ENCODE peak calls at places on chromosome X, in nine cellular contexts. J is lung; C is CD4-positive, alpha-beta T cell; R is mammary epithelial cell; O is lower lobe of right lung; S is heart right ventricle; Q is upper lobe of right lung; D is SJCRH30; X is cardiac muscle cell. P is an unnamed sample.

GRCh38 chrX:20585782-20586181 is 319.1 kb upstream of the RPS6KA3 start:
- DNase-seq in D (no peak), Q (no peak), S (no peak), O (no peak), J (no peak), C (no peak), R (no peak), X (peak), P (no peak)

GRCh38 chrX:118847676-118848075 is 24.1 kb downstream of the ZCCHC12 start:
- DNase-seq in S (no peak), X (peak), O (no peak), D (peak), C (no peak), Q (no peak), J (no peak), R (peak), P (no peak)

GRCh38 chrX:78199851-78200250 is 60.4 kb upstream of the TAF9B start:
- DNase-seq in D (peak), Q (no peak), C (peak), R (peak), S (no peak), X (peak), J (no peak), O (no peak), P (no peak)

GRCh38 chrX:82748901-82749505 is 759.1 kb upstream of the POU3F4 start:
- DNase-seq in S (no peak), D (no peak), R (peak), O (no peak), X (no peak), C (no peak), Q (no peak), J (no peak), P (no peak)

GRCh38 chrX:16786791-16787735 is 797 bp downstream of the TXLNG start:
- DNase-seq in R (peak), C (peak), S (peak), X (peak), D (peak), J (no peak), Q (peak), O (peak), P (peak)

GRCh38 chrX:31337332-31337731 is 265.5 kb upstream of the FTHL17 start:
- DNase-seq in X (peak), R (no peak), D (no peak), J (no peak), S (no peak), O (no peak), C (no peak), Q (no peak), P (no peak)

GRCh38 chrX:103503163-103503852 is 16.0 kb downstream of the RAB40A start:
- DNase-seq in O (no peak), D (no peak), R (peak), C (no peak), Q (no peak), J (no peak), S (no peak), X (no peak), P (no peak)

GRCh38 chrX:65643786-65644111 is 23.7 kb upstream of the MSN start:
- DNase-seq in D (no peak), Q (no peak), J (no peak), S (no peak), X (no peak), O (no peak), R (peak), C (no peak), P (no peak)

GRCh38 chrX:22534643-22535042 is 261.9 kb downstream of the CBLL2 start:
- DNase-seq in Q (no peak), C (no peak), R (peak), D (peak), X (peak), J (no peak), S (peak), O (no peak), P (no peak)

GRCh38 chrX:5051831-5052491 is 1176.7 kb downstream of the NLGN4X start:
- DNase-seq in D (peak), X (peak), Q (no peak), R (peak), J (peak), C (no peak), S (no peak), O (peak), P (peak)

GRCh38 chrX:6053126-6053625 is 175.5 kb downstream of the NLGN4X start:
- DNase-seq in X (no peak), C (no peak), S (no peak), R (no peak), J (no peak), Q (no peak), O (no peak), D (peak), P (no peak)

GRCh38 chrX:131060147-131060546 is 2.0 kb downstream of the ARHGAP36 start:
- DNase-seq in Q (no peak), C (no peak), R (no peak), O (no peak), D (no peak), J (no peak), X (no peak), S (no peak), P (no peak)

GRCh38 chrX:107714196-107714811 is 61.3 kb downstream of the TSC22D3 start:
- DNase-seq in Q (no peak), R (no peak), S (no peak), C (no peak), O (peak), D (no peak), J (no peak), X (peak), P (no peak)

GRCh38 chrX:8067754-8068469 is 103.2 kb downstream of the VCX2 start:
- DNase-seq in C (no peak), D (no peak), J (no peak), X (no peak), Q (no peak), O (no peak), R (peak), S (no peak), P (no peak)

GRCh38 chrX:68938244-68939004 is 109.6 kb downstream of the EFNB1 start:
- DNase-seq in S (no peak), J (no peak), R (no peak), D (peak), O (no peak), Q (no peak), C (no peak), X (peak), P (peak)

GRCh38 chrX:151825927-151826471 is 86.7 kb upstream of the MAGEA4 start:
- DNase-seq in C (no peak), R (peak), J (no peak), X (peak), D (no peak), S (no peak), O (no peak), Q (no peak), P (peak)

DNA sequence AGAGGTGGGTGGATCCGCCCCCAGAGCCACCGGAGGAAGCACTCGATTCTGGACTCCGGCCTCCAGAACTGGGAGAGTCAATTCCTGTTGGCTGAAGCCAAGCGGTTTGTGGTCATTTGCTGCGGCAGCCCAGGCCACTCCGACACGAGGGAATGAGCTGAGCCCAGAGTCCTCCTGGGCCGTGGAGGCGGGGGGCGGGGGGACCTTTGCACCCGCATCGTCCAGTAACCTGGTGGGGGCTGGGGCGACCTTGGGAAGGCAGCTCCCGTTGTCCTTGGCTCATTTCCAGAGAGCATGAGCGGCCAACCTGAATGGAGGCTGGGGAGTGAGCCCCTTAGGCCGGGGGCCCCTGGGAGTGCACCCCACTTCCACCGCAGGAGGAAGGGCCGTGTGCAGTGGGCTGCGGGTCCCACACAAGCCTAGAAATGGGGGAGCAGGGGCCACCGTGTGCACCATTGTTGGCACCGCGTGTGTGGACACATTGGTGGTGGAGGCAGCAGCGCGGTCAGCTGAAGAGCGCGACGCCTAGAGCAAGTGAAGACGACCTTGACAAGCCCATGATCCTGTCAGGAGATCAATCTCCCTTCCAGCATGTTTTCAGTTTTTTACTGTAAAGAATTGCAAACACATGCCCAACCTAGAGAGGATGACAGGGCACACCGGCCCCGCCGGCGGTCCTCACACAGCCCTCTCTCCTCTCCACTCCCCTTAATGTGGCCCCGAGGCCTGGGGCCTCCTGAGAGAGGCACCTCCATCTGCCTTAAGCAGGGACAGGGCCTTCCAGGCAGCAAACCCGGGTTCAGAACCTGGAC is 19.9 kb upstream of the DUSP9 start:
- DNase-seq in O (peak), R (no peak), J (no peak), D (no peak), C (no peak), X (no peak), S (no peak), Q (no peak), P (no peak)
- H3K27ac ChIP-seq in O (no peak), R (no peak), J (no peak), D (no peak), C (no peak), X (no peak), S (no peak), Q (no peak), P (no peak)

DNA sequence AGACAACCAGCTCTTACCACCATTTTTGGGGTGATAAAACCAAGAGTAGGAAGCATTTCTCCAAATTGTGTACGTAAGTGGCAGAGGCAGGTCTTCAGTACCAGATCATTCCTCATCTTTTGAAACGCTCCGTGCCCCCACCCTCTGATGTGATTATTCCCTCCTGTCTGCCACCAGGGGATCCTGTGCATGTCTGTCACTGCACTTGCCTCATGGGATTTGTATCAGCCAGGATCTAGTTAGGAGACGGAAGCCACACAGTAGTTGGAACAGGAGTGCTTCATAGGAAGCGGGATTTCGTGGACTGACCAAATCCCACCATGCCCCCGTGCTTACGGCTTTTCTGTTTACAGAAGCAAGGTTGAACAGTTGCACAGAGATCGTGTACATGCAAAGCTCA is 75.5 kb downstream of the SHROOM2 start:
- DNase-seq in J (no peak), O (no peak), Q (no peak), X (no peak), S (no peak), R (no peak), D (no peak), C (no peak), P (no peak)
- H3K27ac ChIP-seq in J (no peak), O (no peak), Q (no peak), X (peak), S (no peak), R (no peak), D (no peak), C (no peak), P (no peak)

DNA sequence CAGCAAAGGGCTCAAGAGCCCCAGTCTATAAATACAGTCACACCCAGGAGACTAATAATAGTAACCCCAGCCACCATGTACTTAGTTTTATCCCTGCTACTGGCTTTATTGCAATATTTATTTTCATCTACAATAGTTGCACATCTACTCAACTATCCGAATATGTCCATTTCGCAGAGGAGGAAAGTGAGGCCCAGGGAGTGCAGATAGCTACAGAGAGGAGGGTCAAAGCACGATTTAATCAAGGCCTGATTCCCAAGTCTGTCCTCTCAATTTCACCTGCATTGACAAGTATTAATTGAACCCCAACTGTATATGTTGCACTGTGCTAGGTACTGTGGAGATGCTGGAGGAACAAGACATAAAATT is 4.0 kb upstream of the PLP2 start:
- DNase-seq in J (no peak), O (no peak), R (no peak), S (no peak), X (no peak), D (no peak), C (no peak), Q (no peak), P (no peak)
- H3K27ac ChIP-seq in J (peak), O (peak), R (peak), S (peak), X (peak), D (no peak), C (peak), Q (peak), P (peak)

GRCh38 chrX:96861661-96862060 is 22.0 kb upstream of the RPA4 start:
- DNase-seq in O (no peak), X (no peak), Q (no peak), J (no peak), C (no peak), D (no peak), R (no peak), S (no peak), P (no peak)
- H3K27ac ChIP-seq in O (no peak), X (no peak), Q (no peak), J (no peak), C (no peak), D (no peak), R (no peak), S (no peak), P (no peak)

DNA sequence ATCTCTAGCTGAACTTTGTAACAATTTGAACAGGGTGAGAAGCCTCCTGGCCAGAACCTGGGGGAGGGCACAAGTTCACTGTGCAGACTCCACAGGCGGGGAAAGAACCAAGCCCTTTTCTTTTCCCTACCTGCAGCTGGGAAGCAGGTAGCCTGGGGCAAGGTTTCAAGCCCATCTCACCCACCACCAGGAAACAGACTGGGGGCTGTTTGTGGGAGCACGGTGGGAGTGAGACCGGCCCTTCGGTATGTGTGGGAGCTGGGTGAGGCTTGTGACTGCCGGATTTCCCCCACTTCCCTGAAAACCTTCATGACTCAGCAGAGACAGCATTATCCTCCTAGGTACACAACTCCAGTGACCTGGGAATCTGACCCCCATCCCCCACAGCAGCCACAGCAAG is 211.7 kb downstream of the ZNF674 start:
- DNase-seq in O (no peak), C (no peak), X (no peak), D (no peak), Q (no peak), R (peak), S (no peak), J (no peak), P (no peak)
- H3K27ac ChIP-seq in O (no peak), C (no peak), X (no peak), D (no peak), Q (no peak), R (peak), S (no peak), J (no peak), P (no peak)

GRCh38 chrX:56498756-56499155 is 64.7 kb upstream of the UBQLN2 start:
- DNase-seq in C (no peak), X (no peak), O (no peak), D (no peak), R (peak), Q (no peak), S (no peak), J (no peak), P (no peak)
- H3K27ac ChIP-seq in C (no peak), X (no peak), O (no peak), D (no peak), R (peak), Q (no peak), S (no peak), J (no peak), P (no peak)

P was measured in adrenal gland.